ENCODE peak calls at places on chromosomes 7 and 10, in nine cellular contexts. C is NCI-H1694 treated with DMSO at 0.1 percent for 48 hours; B is NCI-H2171; P is NCI-H1105; N is stimulated activated CD4-positive, alpha-beta T cell treated with anti-CD3 and anti-CD28 coated beads, Interleukin-2, amount 100 ng/mL, for 48 hours; K is stimulated activated CD8-positive, alpha-beta memory T cell treated with anti-CD3 and anti-CD28 coated beads, Interleukin-7, amount 100 ng/mL, for 4 hours; G is fibroblast of the aortic adventitia; R is non-pigmented ciliary epithelial cell; A is kidney. Y is an unnamed sample.

GRCh38 chr7:55160539-55160938 is 141.7 kb downstream of the EGFR start:
- DNase-seq in C (no peak), B (no peak), P (no peak), N (no peak), K (no peak), G (peak), R (peak), A (no peak), Y (no peak)

GRCh38 chr10:72375585-72375984 is 20.9 kb upstream of the DNAJB12 start:
- DNase-seq in C (no peak), B (no peak), P (no peak), N (no peak), K (no peak), G (no peak), R (no peak), A (peak), Y (no peak)

GRCh38 chr7:24871765-24872164 is 108.2 kb downstream of the OSBPL3 start:
- DNase-seq in C (no peak), B (no peak), P (no peak), N (no peak), K (no peak), G (no peak), R (no peak), A (no peak), Y (no peak)

GRCh38 chr7:112192236-112193154 is 13.7 kb downstream of the DOCK4 start:
- DNase-seq in C (no peak), B (no peak), P (no peak), N (no peak), K (no peak), G (peak), R (no peak), A (no peak), Y (no peak)

GRCh38 chr7:148793590-148793989 is 90.5 kb downstream of the EZH2 start:
- DNase-seq in C (no peak), B (no peak), P (no peak), N (no peak), K (no peak), G (peak), R (no peak), A (no peak), Y (no peak)

GRCh38 chr10:31961675-31962074 is 33.0 kb upstream of the ARHGAP12 start:
- DNase-seq in C (peak), B (peak), P (no peak), N (no peak), K (no peak), G (peak), R (peak), A (no peak), Y (no peak)

GRCh38 chr10:60485025-60485424 is 95.3 kb upstream of the ANK3 start:
- DNase-seq in C (no peak), B (no peak), P (no peak), N (no peak), K (no peak), G (no peak), R (no peak), A (no peak), Y (no peak)

GRCh38 chr7:67393903-67394302 is 397.3 kb downstream of the TYW1 start:
- DNase-seq in C (no peak), B (no peak), P (no peak), N (no peak), K (no peak), G (no peak), R (no peak), A (no peak), Y (no peak)

GRCh38 chr7:93119191-93119905 is 1.6 kb upstream of the SAMD9 start:
- DNase-seq in C (no peak), B (no peak), P (no peak), N (no peak), K (no peak), G (peak), R (peak), A (no peak), Y (no peak)

GRCh38 chr10:96298362-96298761 is 5.9 kb upstream of the DNTT start:
- DNase-seq in C (no peak), B (no peak), P (no peak), N (no peak), K (no peak), G (no peak), R (no peak), A (no peak), Y (no peak)

GRCh38 chr7:112550468-112551060 is 69.8 kb downstream of the LSMEM1 start:
- DNase-seq in C (peak), B (peak), P (no peak), N (peak), K (no peak), G (peak), R (peak), A (no peak), Y (no peak)

GRCh38 chr10:404991-405390 is 269.7 kb downstream of the ZMYND11 start:
- DNase-seq in C (no peak), B (no peak), P (no peak), N (no peak), K (no peak), G (no peak), R (no peak), A (no peak), Y (no peak)

GRCh38 chr10:95421782-95422181 is 131.0 kb upstream of the PDLIM1 start:
- DNase-seq in C (no peak), B (no peak), P (no peak), N (no peak), K (no peak), G (no peak), R (no peak), A (no peak), Y (no peak)

GRCh38 chr10:48520594-48520993 is 84.3 kb downstream of the ARHGAP22 start:
- DNase-seq in C (no peak), B (no peak), P (no peak), N (no peak), K (no peak), G (no peak), R (no peak), A (no peak), Y (no peak)

GRCh38 chr7:44415047-44415446 is 75.4 kb downstream of the NUDCD3 start:
- DNase-seq in C (no peak), B (no peak), P (no peak), N (no peak), K (no peak), G (no peak), R (no peak), A (no peak), Y (no peak)

GRCh38 chr10:34407227-34407626 is 407.9 kb downstream of the PARD3 start:
- DNase-seq in C (no peak), B (no peak), P (no peak), N (no peak), K (no peak), G (peak), R (no peak), A (no peak), Y (no peak)

GRCh38 chr10:72542396-72542815 is 83.5 kb downstream of the MICU1 start:
- DNase-seq in C (peak), B (peak), P (no peak), N (no peak), K (no peak), G (no peak), R (no peak), A (no peak), Y (no peak)

GRCh38 chr7:149422914-149423285 is 38.0 kb downstream of the ZNF777 start:
- DNase-seq in C (no peak), B (no peak), P (no peak), N (peak), K (no peak), G (no peak), R (no peak), A (peak), Y (peak)

GRCh38 chr10:96338279-96338925 is 20.4 kb downstream of the OPALIN start:
- DNase-seq in C (no peak), B (no peak), P (no peak), N (no peak), K (no peak), G (no peak), R (no peak), A (no peak), Y (no peak)

GRCh38 chr10:124732931-124733536 is 11.1 kb downstream of the FAM53B start:
- DNase-seq in C (no peak), B (no peak), P (no peak), N (peak), K (no peak), G (peak), R (no peak), A (peak), Y (peak)